ENCODE peak calls at places on chromosomes 11 and 22, in six cellular contexts. V, Q, Y, R, L and X are unnamed samples.

GRCh38 chr22:31123292-31123602 is 481 bp downstream of the INPP5J start:
- DNase-seq in V (no peak), L (no peak), Y (no peak), R (no peak), Q (no peak), X (no peak)

GRCh38 chr22:30078320-30079311 is 1.6 kb upstream of the HORMAD2 start:
- DNase-seq in R (no peak), L (no peak), V (no peak), Y (no peak), Q (no peak), X (no peak)

GRCh38 chr11:76303399-76303798 is 77.5 kb downstream of the THAP12 start:
- DNase-seq in Y (no peak), L (no peak), Q (no peak), R (no peak), V (no peak), X (no peak)

GRCh38 chr22:49308300-49308699 is 519.4 kb downstream of the BRD1 start:
- DNase-seq in Y (no peak), L (no peak), V (peak), R (no peak), Q (no peak), X (no peak)

GRCh38 chr11:83523676-83524075 is 237.5 kb upstream of the CCDC90B start:
- DNase-seq in V (no peak), L (no peak), Q (no peak), Y (no peak), R (no peak), X (no peak)

GRCh38 chr11:32289701-32290100 is 145.6 kb downstream of the WT1 start:
- DNase-seq in R (no peak), Q (no peak), L (no peak), V (no peak), Y (no peak), X (no peak)

GRCh38 chr11:19183641-19184040 is 18.1 kb downstream of the CSRP3 start:
- DNase-seq in Y (peak), R (no peak), Q (no peak), L (no peak), V (no peak), X (no peak)

GRCh38 chr11:120073196-120073595 is 64.7 kb downstream of the TRIM29 start:
- DNase-seq in Q (no peak), V (no peak), L (no peak), Y (no peak), R (no peak), X (no peak)

GRCh38 chr11:132604446-132604845 is 927.9 kb downstream of the OPCML start:
- DNase-seq in V (no peak), Q (no peak), Y (peak), R (no peak), L (no peak), X (peak)

GRCh38 chr22:35582861-35583670 is 34.1 kb downstream of the MB start:
- DNase-seq in Y (peak), V (peak), Q (no peak), R (peak), L (peak), X (peak)

DNA sequence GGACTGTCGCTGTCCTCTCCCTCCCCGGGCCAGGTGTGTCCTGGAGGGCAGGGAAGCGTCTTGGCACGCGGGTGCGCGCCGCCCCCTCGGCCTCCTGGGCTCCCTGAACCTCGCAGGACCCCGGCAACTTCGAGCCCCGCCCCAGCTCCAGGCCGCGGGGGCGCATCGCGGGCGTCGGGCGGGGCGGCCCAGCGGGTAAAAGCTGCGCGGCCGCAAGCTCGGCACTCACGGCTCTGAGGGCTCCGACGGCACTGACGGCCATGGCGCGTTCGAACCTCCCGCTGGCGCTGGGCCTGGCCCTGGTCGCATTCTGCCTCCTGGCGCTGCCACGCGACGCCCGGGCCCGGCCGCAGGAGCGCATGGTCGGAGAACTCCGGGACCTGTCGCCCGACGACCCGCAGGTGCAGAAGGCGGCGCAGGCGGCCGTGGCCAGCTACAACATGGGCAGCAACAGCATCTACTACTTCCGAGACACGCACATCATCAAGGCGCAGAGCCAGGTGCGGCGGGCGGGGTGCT is at the start of gene CST6:
- DNase-seq in R (peak), Y (no peak), V (no peak), L (no peak), Q (no peak), X (no peak)
- H3K4me3 ChIP-seq in R (peak), Y (no peak), V (peak), L (peak), Q (no peak), X (no peak)

GRCh38 chr11:118079507-118079906 is 2.6 kb downstream of the TMPRSS4 start:
- DNase-seq in R (no peak), V (no peak), Y (no peak), L (no peak), Q (no peak), X (no peak)
- H3K4me3 ChIP-seq in R (no peak), V (no peak), Y (no peak), L (no peak), Q (no peak), X (no peak)

GRCh38 chr11:67632982-67633755 is 3.4 kb upstream of the NUDT8 start:
- DNase-seq in Y (no peak), L (no peak), V (peak), Q (no peak), R (no peak), X (no peak)

GRCh38 chr11:67631853-67632174 is 2.1 kb upstream of the NUDT8 start:
- DNase-seq in Y (no peak), L (no peak), Q (no peak), R (no peak), V (no peak), X (no peak)

GRCh38 chr11:67630943-67631331 is 1.2 kb upstream of the NUDT8 start:
- DNase-seq in R (no peak), Y (no peak), Q (no peak), L (no peak), V (no peak), X (no peak)

GRCh38 chr11:67631427-67631826 is 1.7 kb upstream of the NUDT8 start:
- DNase-seq in V (no peak), Q (no peak), L (no peak), Y (no peak), R (no peak), X (no peak)

DNA sequence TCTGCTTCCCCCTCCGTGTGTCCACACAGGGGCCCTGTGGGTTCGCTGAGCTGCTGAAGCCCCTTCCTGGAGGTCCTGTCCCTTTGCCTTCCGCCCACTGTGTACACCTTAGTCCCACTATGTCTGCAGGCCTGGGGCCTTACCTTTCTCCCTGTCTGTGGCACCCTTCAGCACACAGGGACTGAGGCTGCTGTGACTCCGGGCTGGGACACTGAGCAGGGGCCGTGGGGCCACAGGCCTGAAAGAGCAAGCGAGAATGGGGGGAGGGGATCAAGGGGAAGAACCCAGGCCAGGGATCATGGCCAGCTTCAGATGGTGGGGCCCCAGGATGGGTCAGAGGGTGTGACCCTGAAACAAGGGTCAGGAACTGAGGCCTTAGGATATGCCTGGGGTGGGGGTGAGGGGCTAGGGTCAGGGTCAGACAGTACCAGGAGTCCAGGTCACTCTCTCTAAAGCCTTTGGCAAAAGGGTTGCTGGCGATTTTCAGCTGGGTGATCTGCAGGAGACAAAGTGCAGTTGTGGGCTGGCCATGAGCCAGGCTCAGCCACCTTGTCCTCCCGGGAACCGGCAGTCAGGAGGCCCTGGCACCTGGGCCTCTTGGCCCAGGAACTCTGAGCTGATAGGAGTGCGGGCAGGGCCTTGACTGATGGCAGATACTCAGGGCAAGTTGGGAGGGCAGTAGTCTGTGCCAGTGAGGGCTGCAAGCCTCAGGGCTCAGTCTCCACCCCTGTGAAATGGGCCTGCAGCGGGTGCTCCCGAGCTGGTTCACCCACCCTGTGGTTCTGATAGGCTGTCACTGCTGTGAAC is 2.6 kb upstream of the NUDT8 start:
- DNase-seq in Q (no peak), V (peak), R (no peak), Y (no peak), L (no peak), X (no peak)
- H3K4me3 ChIP-seq in Q (no peak), V (no peak), R (no peak), Y (no peak), L (no peak), X (no peak)

GRCh38 chr22:47027766-47028165 is 265.3 kb downstream of the TBC1D22A start:
- DNase-seq in R (no peak), V (peak), L (no peak), Q (no peak), Y (no peak), X (no peak)
- H3K4me3 ChIP-seq in R (no peak), V (no peak), L (no peak), Q (no peak), Y (no peak), X (no peak)